ENCODE peak calls at places on chromosomes 6 and 20, in ten cellular contexts. One of them, this sample, is unnamed.

GRCh38 chr6:102195311-102195710 is 801.8 kb downstream of the GRIK2 start:
- DNase-seq in uterus: no peak
- DNase-seq in brain microvascular endothelial cell: no peak
- DNase-seq in A673: no peak
- DNase-seq in foreskin fibroblast: no peak
- DNase-seq in GM12865: no peak
- DNase-seq in AG04450: no peak
- DNase-seq in PC-3: no peak
- DNase-seq in AG09309: no peak
- DNase-seq in spleen: no peak
- DNase-seq in this sample: no peak

GRCh38 chr6:26205161-26205624 is 118.0 kb downstream of the HFE start:
- DNase-seq in brain microvascular endothelial cell: peak; percentile 85
- DNase-seq in GM12865: peak; percentile 94
- DNase-seq in foreskin fibroblast: peak; percentile 81
- DNase-seq in spleen: peak; percentile 94
- DNase-seq in PC-3: peak; percentile 73
- DNase-seq in AG09309: no peak
- DNase-seq in uterus: peak; percentile 76
- DNase-seq in AG04450: peak; percentile 83
- DNase-seq in A673: peak; percentile 91
- DNase-seq in this sample: no peak

GRCh38 chr6:6166064-6166463 is 154.4 kb downstream of the F13A1 start:
- DNase-seq in uterus: no peak
- DNase-seq in GM12865: peak; percentile 38
- DNase-seq in AG09309: no peak
- DNase-seq in PC-3: no peak
- DNase-seq in AG04450: no peak
- DNase-seq in spleen: no peak
- DNase-seq in foreskin fibroblast: no peak
- DNase-seq in brain microvascular endothelial cell: no peak
- DNase-seq in A673: no peak
- DNase-seq in this sample: no peak

GRCh38 chr20:46063151-46063550 is 26.6 kb downstream of the NCOA5 start:
- DNase-seq in brain microvascular endothelial cell: no peak
- DNase-seq in AG04450: no peak
- DNase-seq in GM12865: no peak
- DNase-seq in AG09309: no peak
- DNase-seq in uterus: no peak
- DNase-seq in foreskin fibroblast: no peak
- DNase-seq in spleen: no peak
- DNase-seq in A673: no peak
- DNase-seq in PC-3: no peak
- DNase-seq in this sample: no peak

GRCh38 chr6:120378582-120379220 is 955.6 kb downstream of the TBC1D32 start:
- DNase-seq in A673: peak; percentile 48
- DNase-seq in brain microvascular endothelial cell: no peak
- DNase-seq in GM12865: peak; percentile 44
- DNase-seq in spleen: no peak
- DNase-seq in uterus: no peak
- DNase-seq in AG04450: no peak
- DNase-seq in foreskin fibroblast: no peak
- DNase-seq in PC-3: peak; percentile 70
- DNase-seq in AG09309: no peak
- DNase-seq in this sample: no peak

GRCh38 chr20:50931048-50931305 is 260 bp downstream of the ADNP start:
- DNase-seq in AG04450: no peak
- DNase-seq in PC-3: no peak
- DNase-seq in foreskin fibroblast: no peak
- DNase-seq in spleen: no peak
- DNase-seq in uterus: no peak
- DNase-seq in A673: no peak
- DNase-seq in GM12865: no peak
- DNase-seq in brain microvascular endothelial cell: no peak
- DNase-seq in AG09309: no peak
- DNase-seq in this sample: no peak

GRCh38 chr6:116969211-116969863 is 92.3 kb downstream of the RFX6 start:
- DNase-seq in AG04450: peak; percentile 3
- DNase-seq in brain microvascular endothelial cell: peak; percentile 34
- DNase-seq in PC-3: peak; percentile 64
- DNase-seq in uterus: no peak
- DNase-seq in foreskin fibroblast: peak; percentile 22
- DNase-seq in AG09309: no peak
- DNase-seq in GM12865: peak; percentile 66
- DNase-seq in A673: peak; percentile 65
- DNase-seq in spleen: no peak
- DNase-seq in this sample: no peak

GRCh38 chr6:29757282-29757681 is 34.0 kb downstream of the HLA-F start:
- DNase-seq in A673: no peak
- DNase-seq in foreskin fibroblast: no peak
- DNase-seq in PC-3: no peak
- DNase-seq in brain microvascular endothelial cell: no peak
- DNase-seq in AG09309: no peak
- DNase-seq in uterus: no peak
- DNase-seq in spleen: no peak
- DNase-seq in GM12865: no peak
- DNase-seq in AG04450: no peak
- DNase-seq in this sample: no peak

GRCh38 chr6:25369043-25369442 is 89.9 kb downstream of the CARMIL1 start:
- DNase-seq in AG04450: no peak
- DNase-seq in spleen: no peak
- DNase-seq in uterus: peak; percentile 23
- DNase-seq in PC-3: no peak
- DNase-seq in foreskin fibroblast: no peak
- DNase-seq in A673: no peak
- DNase-seq in brain microvascular endothelial cell: no peak
- DNase-seq in GM12865: no peak
- DNase-seq in AG09309: no peak
- DNase-seq in this sample: no peak

GRCh38 chr6:21679761-21680265 is 86.3 kb downstream of the SOX4 start:
- DNase-seq in foreskin fibroblast: no peak
- DNase-seq in AG04450: peak; percentile 51
- DNase-seq in A673: no peak
- DNase-seq in GM12865: no peak
- DNase-seq in PC-3: peak; percentile 54
- DNase-seq in uterus: no peak
- DNase-seq in brain microvascular endothelial cell: peak; percentile 78
- DNase-seq in AG09309: peak; percentile 71
- DNase-seq in spleen: no peak
- DNase-seq in this sample: peak; percentile 63

GRCh38 chr20:50824137-50824536 is 29.3 kb downstream of the BCAS4 start:
- DNase-seq in foreskin fibroblast: peak; percentile 93
- DNase-seq in spleen: no peak
- DNase-seq in brain microvascular endothelial cell: peak; percentile 35
- DNase-seq in AG09309: no peak
- DNase-seq in GM12865: no peak
- DNase-seq in uterus: peak; percentile 62
- DNase-seq in AG04450: peak; percentile 29
- DNase-seq in PC-3: peak; percentile 33
- DNase-seq in A673: no peak
- DNase-seq in this sample: peak; percentile 64

GRCh38 chr20:64091762-64092161 is 7.6 kb upstream of the LKAAEAR1 start:
- DNase-seq in GM12865: no peak
- DNase-seq in spleen: no peak
- DNase-seq in foreskin fibroblast: no peak
- DNase-seq in brain microvascular endothelial cell: no peak
- DNase-seq in PC-3: no peak
- DNase-seq in uterus: no peak
- DNase-seq in A673: no peak
- DNase-seq in AG04450: no peak
- DNase-seq in AG09309: no peak
- DNase-seq in this sample: no peak

GRCh38 chr20:1861347-1861987 is 33.7 kb upstream of the SIRPA start:
- DNase-seq in brain microvascular endothelial cell: peak; percentile 71
- DNase-seq in AG09309: no peak
- DNase-seq in PC-3: no peak
- DNase-seq in spleen: no peak
- DNase-seq in uterus: no peak
- DNase-seq in GM12865: no peak
- DNase-seq in AG04450: no peak
- DNase-seq in A673: no peak
- DNase-seq in foreskin fibroblast: no peak
- DNase-seq in this sample: no peak

DNA sequence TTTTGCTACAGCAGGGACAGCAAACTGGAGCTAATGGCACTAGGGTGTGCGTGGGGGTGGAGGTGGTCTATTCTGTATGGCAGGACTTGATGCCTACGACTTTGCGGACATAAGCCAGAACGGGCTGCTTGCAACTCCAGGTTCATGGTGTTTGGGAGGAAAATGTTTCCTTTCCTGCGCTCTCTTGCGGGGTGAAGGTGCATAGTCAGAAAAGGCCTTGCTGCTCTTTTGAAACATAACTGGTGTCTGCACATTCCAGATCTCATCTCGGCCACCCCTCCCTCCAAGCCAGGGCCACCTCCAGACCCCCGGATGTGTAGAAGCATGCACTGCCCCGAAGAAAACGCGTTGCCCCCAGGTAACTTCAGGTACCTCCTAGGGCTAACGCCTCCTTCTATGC is 8.1 kb downstream of the FOXA2 start:
- DNase-seq in A673: no peak
- DNase-seq in foreskin fibroblast: no peak
- DNase-seq in GM12865: no peak
- DNase-seq in uterus: no peak
- DNase-seq in spleen: no peak
- DNase-seq in brain microvascular endothelial cell: no peak
- DNase-seq in PC-3: no peak
- DNase-seq in AG04450: no peak
- DNase-seq in AG09309: no peak
- DNase-seq in this sample: no peak
- H3K4me3 ChIP-seq in A673: no peak overlapping the region
- H3K4me3 ChIP-seq in foreskin fibroblast: no peak overlapping the region
- H3K4me3 ChIP-seq in GM12865: no peak overlapping the region
- H3K4me3 ChIP-seq in uterus: no peak overlapping the region
- H3K4me3 ChIP-seq in spleen: no peak overlapping the region
- H3K4me3 ChIP-seq in brain microvascular endothelial cell: no peak overlapping the region
- H3K4me3 ChIP-seq in PC-3: no peak overlapping the region
- H3K4me3 ChIP-seq in AG04450: no peak overlapping the region
- H3K4me3 ChIP-seq in AG09309: no peak overlapping the region
- H3K4me3 ChIP-seq in this sample: no peak overlapping the region

DNA sequence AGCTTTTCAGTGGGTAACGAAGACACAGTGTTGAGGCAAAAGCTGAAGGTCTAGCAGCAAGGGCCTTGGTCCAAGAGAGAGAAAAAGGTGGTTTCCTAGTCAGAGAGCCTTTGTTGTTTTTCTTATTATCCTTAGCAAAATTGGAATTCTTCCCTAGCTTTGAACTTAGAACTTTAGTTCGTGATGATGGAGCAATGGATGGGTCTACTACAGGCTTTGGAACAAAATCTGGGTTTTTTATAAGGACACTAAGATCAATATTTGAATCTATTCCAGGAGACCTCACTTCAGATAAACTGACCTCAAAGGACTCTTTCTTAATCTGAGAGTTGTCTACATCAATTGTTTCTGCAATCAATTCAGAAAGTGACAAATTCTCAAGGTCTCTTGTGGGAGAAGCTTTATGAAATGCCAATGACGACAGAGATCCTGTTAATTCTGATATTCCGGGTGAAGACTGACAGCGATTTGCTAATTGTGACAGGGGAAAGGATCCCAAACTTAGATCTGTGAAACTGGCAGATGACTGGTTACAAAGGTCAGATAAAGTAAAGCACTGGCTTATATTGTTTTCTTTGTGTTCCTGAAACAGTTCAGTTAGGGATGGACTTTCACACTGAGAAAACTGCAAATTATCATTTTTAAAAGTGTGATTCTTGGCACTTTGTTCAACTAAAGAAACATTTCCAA is 17.7 kb downstream of the HBS1L start:
- DNase-seq in A673: no peak
- DNase-seq in foreskin fibroblast: no peak
- DNase-seq in AG09309: no peak
- DNase-seq in uterus: no peak
- DNase-seq in brain microvascular endothelial cell: no peak
- DNase-seq in spleen: no peak
- DNase-seq in AG04450: no peak
- DNase-seq in GM12865: no peak
- DNase-seq in PC-3: no peak
- DNase-seq in this sample: no peak
- TF ChIP-seq CTCF in A673: no peak
- TF ChIP-seq CTCF in foreskin fibroblast: no peak
- TF ChIP-seq CTCF in AG09309: no peak
- TF ChIP-seq CTCF in uterus: no peak
- TF ChIP-seq CTCF in brain microvascular endothelial cell: no peak
- TF ChIP-seq CTCF in spleen: no peak
- TF ChIP-seq CTCF in AG04450: no peak
- TF ChIP-seq CTCF in GM12865: no peak
- TF ChIP-seq CTCF in PC-3: no peak
- TF ChIP-seq CTCF in this sample: no peak

DNA sequence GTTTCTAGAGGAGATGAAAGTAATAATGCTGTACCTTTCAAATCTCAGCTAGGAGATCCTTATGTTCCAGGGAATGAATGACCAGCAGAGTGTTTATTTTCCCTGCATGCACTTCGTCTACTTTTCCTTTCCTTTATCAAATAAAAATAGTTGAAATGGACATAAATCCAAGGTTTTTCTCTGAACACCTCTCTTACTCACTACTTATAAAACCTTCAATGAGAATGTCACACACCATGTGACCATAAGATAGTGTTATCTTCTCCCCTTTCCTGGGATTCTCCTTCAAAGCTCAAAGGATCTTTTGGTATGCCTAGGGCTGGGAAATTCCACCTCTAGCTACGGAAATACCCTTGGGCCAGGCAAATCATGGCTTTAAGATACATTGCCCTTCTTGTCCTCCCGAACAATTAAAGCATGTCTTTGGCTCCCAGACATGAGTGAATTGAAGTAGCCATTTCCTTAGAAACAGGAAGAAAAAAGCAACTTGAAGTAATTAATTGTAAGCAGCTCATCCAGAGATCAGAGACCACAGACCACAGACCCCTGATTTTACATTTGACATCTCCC is 3.9 kb downstream of the PLCB4 start:
- DNase-seq in brain microvascular endothelial cell: no peak
- DNase-seq in AG04450: no peak
- DNase-seq in PC-3: no peak
- DNase-seq in foreskin fibroblast: no peak
- DNase-seq in GM12865: no peak
- DNase-seq in spleen: no peak
- DNase-seq in uterus: no peak
- DNase-seq in A673: no peak
- DNase-seq in AG09309: no peak
- DNase-seq in this sample: no peak
- H3K4me3 ChIP-seq in brain microvascular endothelial cell: no peak overlapping the region
- H3K4me3 ChIP-seq in AG04450: no peak overlapping the region
- H3K4me3 ChIP-seq in PC-3: peak overlapping the region; percentile 91
- H3K4me3 ChIP-seq in foreskin fibroblast: no peak overlapping the region
- H3K4me3 ChIP-seq in GM12865: no peak overlapping the region
- H3K4me3 ChIP-seq in spleen: no peak overlapping the region
- H3K4me3 ChIP-seq in uterus: no peak overlapping the region
- H3K4me3 ChIP-seq in A673: no peak overlapping the region
- H3K4me3 ChIP-seq in AG09309: no peak overlapping the region
- H3K4me3 ChIP-seq in this sample: no peak overlapping the region

DNA sequence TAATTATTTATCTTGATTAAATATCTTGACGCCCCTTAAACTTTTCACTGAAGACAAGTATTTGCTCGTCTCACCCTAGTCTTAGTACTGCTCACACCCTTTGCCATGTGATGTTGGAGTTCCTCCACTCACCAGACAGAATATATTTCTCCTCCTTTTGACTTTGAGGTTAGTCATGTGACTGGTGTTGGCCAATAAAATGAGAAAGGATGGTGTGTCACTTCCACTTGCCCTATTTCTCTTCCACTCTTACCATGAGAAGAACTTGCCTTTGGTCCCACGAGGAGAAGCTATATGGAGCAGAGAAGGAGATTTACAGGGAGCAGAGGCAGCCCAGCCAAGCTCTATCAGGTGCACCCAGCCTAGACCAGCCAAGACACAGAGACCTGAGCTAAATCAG is 64.9 kb upstream of the TAB2 start:
- DNase-seq in spleen: no peak
- DNase-seq in uterus: no peak
- DNase-seq in A673: no peak
- DNase-seq in GM12865: no peak
- DNase-seq in brain microvascular endothelial cell: no peak
- DNase-seq in PC-3: no peak
- DNase-seq in AG09309: no peak
- DNase-seq in foreskin fibroblast: no peak
- DNase-seq in AG04450: no peak
- DNase-seq in this sample: no peak
- TF ChIP-seq CTCF in spleen: no peak
- TF ChIP-seq CTCF in uterus: no peak
- TF ChIP-seq CTCF in A673: no peak
- TF ChIP-seq CTCF in GM12865: no peak
- TF ChIP-seq CTCF in brain microvascular endothelial cell: no peak
- TF ChIP-seq CTCF in PC-3: no peak
- TF ChIP-seq CTCF in AG09309: no peak
- TF ChIP-seq CTCF in foreskin fibroblast: no peak
- TF ChIP-seq CTCF in AG04450: no peak
- TF ChIP-seq CTCF in this sample: no peak

This sample was measured in BJ.